ENCODE peak calls at places on chromosome 5, in seven cellular contexts. L, R, V, B, J, U and E are unnamed samples.
A peak's percentile ranks its signal among the peaks of the same experiment; 100 is the strongest.

GRCh38 chr5:110105692-110106091 is 416.0 kb downstream of the MAN2A1 start:
- DNase-seq in R (no peak), J (no peak), U (no peak), V (no peak), L (no peak), B (no peak), E (no peak)

GRCh38 chr5:9947231-9947693 is 302.4 kb downstream of the ATPSCKMT start:
- DNase-seq in J (no peak), R (no peak), V (no peak), B (no peak), U (no peak), L (no peak), E (no peak)

GRCh38 chr5:121987685-121988073 is 25.9 kb downstream of the SRFBP1 start:
- DNase-seq in R (no peak), U (no peak), V (no peak), J (no peak), L (no peak), B (no peak), E (no peak)

GRCh38 chr5:87125796-87126195 is 141.9 kb upstream of the RASA1 start:
- DNase-seq in V (no peak), R (no peak), B (no peak), J (no peak), U (no peak), L (no peak), E (no peak)

GRCh38 chr5:73783823-73784222 is 157.8 kb downstream of the ARHGEF28 start:
- DNase-seq in U (no peak), V (no peak), R (no peak), J (no peak), B (no peak), L (no peak), E (no peak)

GRCh38 chr5:15637886-15638285 is 137.9 kb downstream of the FBXL7 start:
- DNase-seq in B (no peak), J (no peak), V (no peak), R (no peak), L (no peak), U (no peak), E (no peak)

GRCh38 chr5:139805545-139805944 is 9.9 kb downstream of the PSD2 start:
- DNase-seq in B (no peak), V (no peak), J (no peak), U (no peak), R (no peak), L (no peak), E (no peak)

GRCh38 chr5:53130206-53130605 is 20.6 kb upstream of the MOCS2 start:
- DNase-seq in V (no peak), L (no peak), B (no peak), R (no peak), J (no peak), U (no peak), E (no peak)

GRCh38 chr5:32711693-32712462 is 757 bp downstream of the NPR3 start:
- DNase-seq in L (no peak), J (no peak), R (no peak), U (peak; percentile 54), V (peak; percentile 50), B (no peak), E (no peak)

GRCh38 chr5:174510771-174511453 is 213.5 kb upstream of the MSX2 start:
- DNase-seq in U (no peak), R (no peak), L (no peak), B (no peak), J (no peak), V (no peak), E (no peak)

GRCh38 chr5:29504411-29504810 is 1689.1 kb upstream of the CDH6 start:
- DNase-seq in B (no peak), J (no peak), U (no peak), V (no peak), L (no peak), R (peak; percentile 11), E (no peak)

GRCh38 chr5:81391-82021 is 10.5 kb upstream of the PLEKHG4B start:
- DNase-seq in V (no peak), U (no peak), R (no peak), L (no peak), B (no peak), J (no peak), E (no peak)

GRCh38 chr5:57650360-57651069 is 167.9 kb upstream of the ACTBL2 start:
- DNase-seq in U (no peak), L (peak; percentile 42), B (no peak), R (peak; percentile 33), J (peak; percentile 21), V (no peak), E (no peak)

GRCh38 chr5:181081989-181082388 is 41.9 kb downstream of the BTNL9 start:
- DNase-seq in U (no peak), J (no peak), V (no peak), R (no peak), B (no peak), L (no peak), E (no peak)

GRCh38 chr5:135832941-135833340 is 1.5 kb upstream of the SLC25A48 start:
- DNase-seq in L (no peak), U (no peak), J (no peak), B (no peak), V (no peak), R (no peak), E (no peak)

GRCh38 chr5:37867634-37868033 is 27.8 kb upstream of the GDNF start:
- DNase-seq in J (no peak), R (no peak), B (no peak), V (no peak), L (no peak), U (no peak), E (no peak)

GRCh38 chr5:144335561-144335960 is 164.9 kb downstream of the KCTD16 start:
- DNase-seq in J (no peak), B (no peak), V (no peak), L (no peak), U (no peak), R (no peak), E (no peak)

GRCh38 chr5:103264529-103264928 is 6.0 kb downstream of the MACIR start:
- DNase-seq in J (no peak), L (no peak), B (no peak), U (no peak), V (no peak), R (no peak), E (no peak)

GRCh38 chr5:103259705-103260355 is 1.3 kb downstream of the MACIR start:
- DNase-seq in R (peak; percentile 61), J (no peak), B (no peak), U (no peak), V (no peak), L (no peak), E (peak; percentile 9)

GRCh38 chr5:103260951-103261350 is 2.4 kb downstream of the MACIR start:
- DNase-seq in V (no peak), B (no peak), J (no peak), L (no peak), U (no peak), R (no peak), E (no peak)

GRCh38 chr5:103263054-103263453 is 4.5 kb downstream of the MACIR start:
- DNase-seq in J (no peak), L (no peak), R (no peak), U (no peak), B (no peak), V (no peak), E (no peak)

DNA sequence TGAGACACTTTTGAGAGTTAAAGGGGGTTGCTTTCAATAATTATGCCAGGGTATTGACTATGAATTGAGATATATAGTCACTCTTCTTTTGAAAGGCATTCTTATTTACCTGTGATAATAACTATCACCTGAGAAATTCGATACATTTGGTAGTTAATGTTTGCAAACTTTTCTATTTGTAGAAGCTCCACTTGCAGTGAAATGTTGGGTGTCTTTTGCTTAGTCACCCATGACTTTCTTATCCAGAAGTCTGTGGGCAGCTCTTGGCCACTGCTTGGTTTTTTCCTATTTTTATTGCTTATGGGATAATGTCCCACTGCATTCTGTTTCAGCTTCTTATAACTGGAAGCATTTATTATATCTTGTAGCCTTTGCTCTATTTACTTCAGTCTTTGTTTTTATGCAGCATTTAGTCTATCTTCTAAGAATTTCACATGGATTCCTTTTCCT is 3.9 kb downstream of the MACIR start:
- DNase-seq in V (no peak), R (no peak), L (no peak), B (no peak), U (no peak), J (no peak), E (no peak)
- H3K4me3 ChIP-seq in V (peak overlapping the region; percentile 94), R (no peak overlapping the region), L (no peak overlapping the region), B (no peak overlapping the region), U (no peak overlapping the region), J (peak overlapping the region; percentile 7), E (no peak overlapping the region)

DNA sequence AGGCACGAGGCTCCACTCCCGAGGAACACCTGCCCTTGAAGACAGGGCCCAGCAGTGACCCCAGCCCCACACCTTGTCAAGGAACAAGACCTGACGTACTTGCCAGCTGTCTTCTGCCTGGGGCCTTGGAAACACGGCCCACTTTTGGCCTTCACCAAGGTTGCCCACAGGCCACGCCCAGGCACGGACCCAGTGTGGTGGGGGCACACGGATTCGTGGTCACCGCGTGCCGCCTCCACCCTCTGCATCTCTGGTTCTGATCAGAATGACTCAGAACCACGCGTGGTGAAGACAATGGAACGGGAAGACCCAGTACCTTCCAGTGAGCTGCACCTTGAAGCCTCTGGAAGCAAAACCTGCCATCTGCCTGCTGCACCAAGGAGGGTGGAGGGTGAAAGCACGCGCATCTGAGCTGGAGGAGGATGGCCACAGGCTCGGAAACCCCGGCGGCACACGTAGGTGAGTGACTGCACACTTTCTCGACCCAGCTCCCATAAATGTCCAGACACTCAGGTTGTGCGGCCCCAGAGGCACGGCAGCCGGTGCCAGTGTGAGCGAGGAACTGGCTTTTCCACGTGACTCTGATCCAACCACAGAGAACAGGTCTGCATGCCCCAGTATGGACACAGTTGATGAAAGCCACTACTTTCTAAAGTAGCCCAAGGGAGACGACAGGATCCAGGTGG is 36.5 kb downstream of the LPCAT1 start:
- DNase-seq in V (no peak), R (no peak), B (no peak), L (no peak), U (no peak), J (no peak), E (no peak)
- H3K4me1 ChIP-seq in V (no peaks in the 10 kb centered on the region), R (no peaks in the 10 kb centered on the region), B (no peaks in the 10 kb centered on the region), L (no peaks in the 10 kb centered on the region), U (no peaks in the 10 kb centered on the region), J (no peaks in the 10 kb centered on the region), E (peaks cover 14% of the 10 kb centered on the region)

DNA sequence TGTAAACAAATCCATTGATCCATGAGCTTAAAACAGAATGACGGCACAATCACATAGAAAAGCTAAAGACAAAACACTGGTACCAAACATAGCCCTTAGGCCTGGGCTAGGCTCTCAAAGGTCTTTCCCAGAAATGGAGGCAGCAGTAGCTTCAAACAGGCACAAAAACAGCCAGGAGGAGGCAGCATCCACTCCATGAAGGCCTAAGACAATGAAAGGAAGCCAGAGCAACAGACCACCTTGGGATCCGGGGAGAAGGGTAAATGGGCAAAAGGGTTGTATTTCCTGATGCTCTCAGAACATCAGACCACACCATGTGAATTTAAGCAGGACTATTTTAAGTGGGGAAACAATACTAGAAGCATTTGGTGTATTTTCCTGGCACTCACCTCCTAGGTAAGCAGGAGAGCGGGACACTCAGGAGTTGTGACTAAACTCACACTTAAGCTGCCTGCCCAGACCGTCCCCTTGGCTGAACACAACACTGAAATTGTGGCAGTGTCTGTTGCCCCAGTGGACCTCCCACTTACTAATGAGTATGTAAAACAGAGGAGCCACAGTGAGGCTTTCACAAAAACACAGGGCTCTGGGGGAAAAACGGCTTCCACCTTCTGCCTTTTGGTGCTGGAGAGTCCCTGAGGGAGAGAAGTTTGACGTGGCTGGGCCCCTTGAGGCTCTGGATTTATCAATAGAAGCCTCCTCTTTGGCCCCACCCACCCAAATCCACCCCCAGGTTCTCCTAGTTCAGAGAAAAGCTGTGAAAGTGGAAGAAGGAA is 11.9 kb downstream of the GNPDA1 start:
- DNase-seq in R (no peak), B (no peak), V (no peak), U (no peak), L (no peak), J (no peak), E (no peak)
- H3K36me3 ChIP-seq in R (peaks cover 63% of the 10 kb centered on the region), B (no peaks in the 10 kb centered on the region), V (peaks cover 94% of the 10 kb centered on the region), U (peaks cover 70% of the 10 kb centered on the region), L (peaks cover 29% of the 10 kb centered on the region), J (peaks cover 55% of the 10 kb centered on the region), E (no peaks in the 10 kb centered on the region)

GRCh38 chr5:120507826-120508463 is 43.8 kb downstream of the PRR16 start:
- DNase-seq in V (no peak), J (no peak), B (no peak), U (no peak), R (no peak), L (no peak), E (no peak)
- H3K4me3 ChIP-seq in V (no peak overlapping the region), J (no peak overlapping the region), B (no peak overlapping the region), U (no peak overlapping the region), R (peak overlapping the region; percentile 15), L (no peak overlapping the region), E (no peak overlapping the region)